ENCODE peak calls at places on chromosomes 11 and 22, in nine cellular contexts. One of them, this sample, is unnamed.

GRCh38 chr22:46031965-46032851 is 55.2 kb upstream of the WNT7B start:
- DNase-seq in AG09319: no peak
- DNase-seq in left lung: peak
- DNase-seq in astrocyte of the spinal cord: no peak
- DNase-seq in Peyer's patch: peak
- DNase-seq in right lobe of liver: peak
- DNase-seq in fibroblast of lung: no peak
- DNase-seq in HFFc6: no peak
- DNase-seq in adrenal gland: peak
- DNase-seq in this sample: no peak

GRCh38 chr11:58395581-58395980 is 11.1 kb downstream of the OR5B3 start:
- DNase-seq in AG09319: no peak
- DNase-seq in adrenal gland: no peak
- DNase-seq in left lung: no peak
- DNase-seq in Peyer's patch: no peak
- DNase-seq in astrocyte of the spinal cord: no peak
- DNase-seq in right lobe of liver: no peak
- DNase-seq in HFFc6: peak
- DNase-seq in fibroblast of lung: peak
- DNase-seq in this sample: no peak

GRCh38 chr22:49820984-49821383 is 6.7 kb downstream of the BRD1 start:
- DNase-seq in AG09319: no peak
- DNase-seq in fibroblast of lung: no peak
- DNase-seq in HFFc6: no peak
- DNase-seq in astrocyte of the spinal cord: no peak
- DNase-seq in right lobe of liver: no peak
- DNase-seq in Peyer's patch: no peak
- DNase-seq in left lung: no peak
- DNase-seq in adrenal gland: no peak
- DNase-seq in this sample: no peak

GRCh38 chr11:75191330-75191717 is 40.4 kb downstream of the SLCO2B1 start:
- DNase-seq in adrenal gland: no peak
- DNase-seq in HFFc6: no peak
- DNase-seq in astrocyte of the spinal cord: no peak
- DNase-seq in AG09319: no peak
- DNase-seq in left lung: peak
- DNase-seq in right lobe of liver: no peak
- DNase-seq in fibroblast of lung: no peak
- DNase-seq in Peyer's patch: no peak
- DNase-seq in this sample: no peak

GRCh38 chr11:47453365-47453764 is 4.4 kb upstream of the RAPSN start:
- DNase-seq in Peyer's patch: no peak
- DNase-seq in AG09319: no peak
- DNase-seq in HFFc6: no peak
- DNase-seq in left lung: no peak
- DNase-seq in adrenal gland: no peak
- DNase-seq in astrocyte of the spinal cord: no peak
- DNase-seq in fibroblast of lung: no peak
- DNase-seq in right lobe of liver: no peak
- DNase-seq in this sample: no peak

GRCh38 chr11:123480290-123480815 is 50.3 kb downstream of the GRAMD1B start:
- DNase-seq in AG09319: no peak
- DNase-seq in adrenal gland: no peak
- DNase-seq in Peyer's patch: no peak
- DNase-seq in astrocyte of the spinal cord: no peak
- DNase-seq in HFFc6: no peak
- DNase-seq in right lobe of liver: no peak
- DNase-seq in left lung: no peak
- DNase-seq in fibroblast of lung: no peak
- DNase-seq in this sample: no peak

GRCh38 chr11:82859746-82860145 is 40.5 kb downstream of the PRCP start:
- DNase-seq in left lung: no peak
- DNase-seq in HFFc6: no peak
- DNase-seq in astrocyte of the spinal cord: no peak
- DNase-seq in adrenal gland: no peak
- DNase-seq in fibroblast of lung: no peak
- DNase-seq in AG09319: no peak
- DNase-seq in right lobe of liver: no peak
- DNase-seq in Peyer's patch: no peak
- DNase-seq in this sample: no peak

GRCh38 chr11:85699957-85700741 is 14.2 kb upstream of the CCDC89 start:
- DNase-seq in fibroblast of lung: no peak
- DNase-seq in adrenal gland: no peak
- DNase-seq in Peyer's patch: no peak
- DNase-seq in right lobe of liver: no peak
- DNase-seq in astrocyte of the spinal cord: no peak
- DNase-seq in AG09319: no peak
- DNase-seq in HFFc6: no peak
- DNase-seq in left lung: no peak
- DNase-seq in this sample: no peak

GRCh38 chr22:20028855-20029549 is 8.1 kb downstream of the TANGO2 start:
- DNase-seq in astrocyte of the spinal cord: no peak
- DNase-seq in Peyer's patch: no peak
- DNase-seq in adrenal gland: no peak
- DNase-seq in right lobe of liver: no peak
- DNase-seq in fibroblast of lung: no peak
- DNase-seq in HFFc6: no peak
- DNase-seq in left lung: no peak
- DNase-seq in AG09319: no peak
- DNase-seq in this sample: no peak

GRCh38 chr22:20029550-20030225 is 8.8 kb downstream of the TANGO2 start:
- DNase-seq in AG09319: no peak
- DNase-seq in right lobe of liver: no peak
- DNase-seq in Peyer's patch: no peak
- DNase-seq in HFFc6: no peak
- DNase-seq in left lung: no peak
- DNase-seq in adrenal gland: no peak
- DNase-seq in astrocyte of the spinal cord: no peak
- DNase-seq in fibroblast of lung: no peak
- DNase-seq in this sample: no peak

GRCh38 chr22:20026204-20026908 is 5.4 kb downstream of the TANGO2 start:
- DNase-seq in right lobe of liver: no peak
- DNase-seq in AG09319: no peak
- DNase-seq in adrenal gland: no peak
- DNase-seq in fibroblast of lung: no peak
- DNase-seq in HFFc6: no peak
- DNase-seq in Peyer's patch: peak
- DNase-seq in astrocyte of the spinal cord: no peak
- DNase-seq in left lung: no peak
- DNase-seq in this sample: no peak

GRCh38 chr22:20026996-20027601 is 6.2 kb downstream of the TANGO2 start:
- DNase-seq in astrocyte of the spinal cord: no peak
- DNase-seq in left lung: no peak
- DNase-seq in right lobe of liver: no peak
- DNase-seq in Peyer's patch: peak
- DNase-seq in HFFc6: no peak
- DNase-seq in fibroblast of lung: no peak
- DNase-seq in AG09319: no peak
- DNase-seq in adrenal gland: no peak
- DNase-seq in this sample: no peak

GRCh38 chr22:20027966-20028854 is 7.3 kb downstream of the TANGO2 start:
- DNase-seq in HFFc6: peak
- DNase-seq in fibroblast of lung: no peak
- DNase-seq in right lobe of liver: no peak
- DNase-seq in Peyer's patch: peak
- DNase-seq in astrocyte of the spinal cord: no peak
- DNase-seq in AG09319: no peak
- DNase-seq in adrenal gland: no peak
- DNase-seq in left lung: no peak
- DNase-seq in this sample: no peak
- TF ChIP-seq CTCF in HFFc6: peak
- TF ChIP-seq CTCF in fibroblast of lung: peak
- TF ChIP-seq CTCF in right lobe of liver: peak
- TF ChIP-seq CTCF in Peyer's patch: no peak
- TF ChIP-seq CTCF in astrocyte of the spinal cord: peak
- TF ChIP-seq CTCF in AG09319: peak
- TF ChIP-seq CTCF in adrenal gland: peak
- TF ChIP-seq CTCF in left lung: peak
- TF ChIP-seq CTCF in this sample: no peak

GRCh38 chr22:35303029-35303624 is 3.4 kb downstream of the TOM1 start:
- DNase-seq in left lung: no peak
- DNase-seq in fibroblast of lung: no peak
- DNase-seq in right lobe of liver: no peak
- DNase-seq in astrocyte of the spinal cord: peak
- DNase-seq in Peyer's patch: no peak
- DNase-seq in adrenal gland: no peak
- DNase-seq in AG09319: no peak
- DNase-seq in HFFc6: no peak
- DNase-seq in this sample: no peak
- TF ChIP-seq CTCF in left lung: no peak
- TF ChIP-seq CTCF in fibroblast of lung: no peak
- TF ChIP-seq CTCF in right lobe of liver: no peak
- TF ChIP-seq CTCF in astrocyte of the spinal cord: no peak
- TF ChIP-seq CTCF in Peyer's patch: no peak
- TF ChIP-seq CTCF in adrenal gland: no peak
- TF ChIP-seq CTCF in AG09319: no peak
- TF ChIP-seq CTCF in HFFc6: no peak
- TF ChIP-seq CTCF in this sample: no peak

DNA sequence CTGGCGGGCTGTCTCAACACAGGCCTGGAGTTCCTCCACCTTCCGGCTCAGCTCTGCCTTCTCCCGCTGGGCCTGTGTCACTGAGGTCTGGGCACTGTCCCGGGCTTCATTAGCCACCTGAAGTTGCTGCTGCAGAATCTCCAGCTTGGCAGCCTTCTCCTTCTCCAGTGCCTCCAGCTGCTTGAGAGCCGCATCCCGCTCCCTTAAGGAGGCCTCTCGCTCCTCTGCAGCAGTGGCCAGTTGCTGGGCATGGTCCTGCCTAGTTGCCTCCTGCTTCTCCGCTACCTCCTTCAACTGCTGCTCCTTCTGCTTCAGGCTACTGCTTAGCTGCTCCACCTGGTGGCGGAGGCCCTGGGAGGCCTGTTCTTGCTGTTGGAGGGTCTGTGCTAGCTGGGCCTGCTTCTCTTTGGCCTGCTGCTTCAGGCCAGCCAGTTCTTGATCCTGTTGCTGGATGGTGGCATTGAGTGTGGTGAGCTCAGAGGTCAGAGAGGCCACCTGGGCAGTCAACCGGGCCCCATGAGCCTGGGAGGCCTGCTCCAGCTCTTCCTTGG is 16.9 kb downstream of the IL18BP start:
- DNase-seq in AG09319: no peak
- DNase-seq in Peyer's patch: no peak
- DNase-seq in astrocyte of the spinal cord: peak
- DNase-seq in HFFc6: no peak
- DNase-seq in fibroblast of lung: peak
- DNase-seq in adrenal gland: peak
- DNase-seq in left lung: no peak
- DNase-seq in right lobe of liver: no peak
- DNase-seq in this sample: no peak
- TF ChIP-seq CTCF in AG09319: peak
- TF ChIP-seq CTCF in Peyer's patch: no peak
- TF ChIP-seq CTCF in astrocyte of the spinal cord: peak
- TF ChIP-seq CTCF in HFFc6: peak
- TF ChIP-seq CTCF in fibroblast of lung: peak
- TF ChIP-seq CTCF in adrenal gland: peak
- TF ChIP-seq CTCF in left lung: no peak
- TF ChIP-seq CTCF in right lobe of liver: no peak
- TF ChIP-seq CTCF in this sample: peak

DNA sequence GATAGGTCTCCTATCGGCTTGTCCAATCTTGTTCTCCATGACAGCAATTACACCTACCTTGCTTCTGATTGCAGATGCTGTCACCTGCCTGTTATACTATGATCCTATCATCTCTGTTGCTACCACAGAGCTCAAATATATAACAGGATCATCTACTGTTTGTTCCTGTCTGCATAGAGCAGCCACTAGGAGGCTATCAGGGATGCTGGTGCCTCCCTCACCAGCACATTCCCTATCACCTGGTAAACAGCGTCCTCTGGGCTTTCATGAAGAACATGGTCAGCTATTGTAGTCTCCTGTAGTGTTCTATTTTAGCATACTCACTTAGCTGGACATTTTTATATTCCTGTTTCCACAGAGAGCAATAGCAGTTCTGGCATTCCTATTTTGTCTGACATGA is 87.8 kb upstream of the FAT3 start:
- DNase-seq in Peyer's patch: no peak
- DNase-seq in fibroblast of lung: no peak
- DNase-seq in right lobe of liver: no peak
- DNase-seq in astrocyte of the spinal cord: no peak
- DNase-seq in AG09319: no peak
- DNase-seq in left lung: no peak
- DNase-seq in HFFc6: no peak
- DNase-seq in adrenal gland: no peak
- DNase-seq in this sample: no peak
- TF ChIP-seq CTCF in Peyer's patch: no peak
- TF ChIP-seq CTCF in fibroblast of lung: no peak
- TF ChIP-seq CTCF in right lobe of liver: peak
- TF ChIP-seq CTCF in astrocyte of the spinal cord: no peak
- TF ChIP-seq CTCF in AG09319: no peak
- TF ChIP-seq CTCF in left lung: no peak
- TF ChIP-seq CTCF in HFFc6: peak
- TF ChIP-seq CTCF in adrenal gland: no peak
- TF ChIP-seq CTCF in this sample: no peak

DNA sequence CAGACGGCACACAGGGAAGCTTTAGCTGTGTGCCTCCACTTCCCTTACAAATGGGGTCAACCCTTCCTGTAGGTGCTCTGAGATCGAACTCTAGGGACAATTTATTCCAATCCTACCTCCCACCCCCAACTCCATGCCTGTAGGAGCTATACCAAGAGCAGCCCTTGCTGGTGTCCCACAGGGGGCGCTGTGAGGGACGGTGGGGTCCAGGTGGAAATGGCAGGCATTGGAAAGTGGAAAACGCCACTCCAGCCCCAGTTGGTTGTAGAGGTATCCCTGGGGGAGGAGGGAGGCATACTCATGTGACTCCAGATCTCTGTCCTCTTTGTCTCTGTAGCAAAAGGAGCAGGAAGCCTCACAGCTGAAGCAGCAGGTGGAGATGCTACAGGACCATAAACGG is 161.3 kb downstream of the MYO18B start:
- DNase-seq in right lobe of liver: no peak
- DNase-seq in left lung: no peak
- DNase-seq in Peyer's patch: no peak
- DNase-seq in astrocyte of the spinal cord: no peak
- DNase-seq in HFFc6: no peak
- DNase-seq in adrenal gland: no peak
- DNase-seq in AG09319: no peak
- DNase-seq in fibroblast of lung: no peak
- DNase-seq in this sample: no peak
- TF ChIP-seq CTCF in right lobe of liver: no peak
- TF ChIP-seq CTCF in left lung: no peak
- TF ChIP-seq CTCF in Peyer's patch: no peak
- TF ChIP-seq CTCF in astrocyte of the spinal cord: peak
- TF ChIP-seq CTCF in HFFc6: peak
- TF ChIP-seq CTCF in adrenal gland: no peak
- TF ChIP-seq CTCF in AG09319: no peak
- TF ChIP-seq CTCF in fibroblast of lung: no peak
- TF ChIP-seq CTCF in this sample: peak

This sample was measured in CD14-positive monocyte.